ENCODE peak calls at places on chromosomes 1 and 21, in seven cellular contexts. One of them, this sample, is unnamed.

GRCh38 chr1:14929547-14930223 is 223.9 kb upstream of the TMEM51 start:
- DNase-seq in heart left ventricle: no peak
- DNase-seq in activated T-helper 1 cell treated with anti-CD3 and anti-CD28 coated beads, Interleukin-12 subunit alpha, Interleukin-12 subunit beta, Interleukin-2, Interleukin-4 antibody, amounts not matched to agents 30 ng/mL and 10 ng/mL and 1 ng/mL, durations not matched to agents 14 hours and 24 hours and 36 hours: no peak
- DNase-seq in cardiac septum: no peak
- DNase-seq in midbrain: no peak
- DNase-seq in fibroblast of lung: peak; percentile 72
- DNase-seq in SJSA1: peak; percentile 77
- DNase-seq in this sample: peak; percentile 69

GRCh38 chr21:34545079-34545884 is 33.3 kb upstream of the KCNE1 start:
- DNase-seq in cardiac septum: no peak
- DNase-seq in heart left ventricle: peak; percentile 32
- DNase-seq in fibroblast of lung: peak; percentile 82
- DNase-seq in SJSA1: peak; percentile 91
- DNase-seq in activated T-helper 1 cell treated with anti-CD3 and anti-CD28 coated beads, Interleukin-12 subunit alpha, Interleukin-12 subunit beta, Interleukin-2, Interleukin-4 antibody, amounts not matched to agents 30 ng/mL and 10 ng/mL and 1 ng/mL, durations not matched to agents 14 hours and 24 hours and 36 hours: no peak
- DNase-seq in midbrain: peak; percentile 81
- DNase-seq in this sample: peak; percentile 19

GRCh38 chr1:220156620-220157146 is 62.8 kb downstream of the IARS2 start:
- DNase-seq in heart left ventricle: no peak
- DNase-seq in activated T-helper 1 cell treated with anti-CD3 and anti-CD28 coated beads, Interleukin-12 subunit alpha, Interleukin-12 subunit beta, Interleukin-2, Interleukin-4 antibody, amounts not matched to agents 30 ng/mL and 10 ng/mL and 1 ng/mL, durations not matched to agents 14 hours and 24 hours and 36 hours: no peak
- DNase-seq in fibroblast of lung: no peak
- DNase-seq in SJSA1: no peak
- DNase-seq in midbrain: no peak
- DNase-seq in cardiac septum: no peak
- DNase-seq in this sample: no peak

GRCh38 chr1:32863516-32864245 is 7.0 kb downstream of the FNDC5 start:
- DNase-seq in fibroblast of lung: no peak
- DNase-seq in heart left ventricle: no peak
- DNase-seq in midbrain: no peak
- DNase-seq in cardiac septum: no peak
- DNase-seq in SJSA1: no peak
- DNase-seq in activated T-helper 1 cell treated with anti-CD3 and anti-CD28 coated beads, Interleukin-12 subunit alpha, Interleukin-12 subunit beta, Interleukin-2, Interleukin-4 antibody, amounts not matched to agents 30 ng/mL and 10 ng/mL and 1 ng/mL, durations not matched to agents 14 hours and 24 hours and 36 hours: no peak
- DNase-seq in this sample: no peak

GRCh38 chr1:47618830-47619229 is 181.0 kb downstream of the FOXD2 start:
- DNase-seq in activated T-helper 1 cell treated with anti-CD3 and anti-CD28 coated beads, Interleukin-12 subunit alpha, Interleukin-12 subunit beta, Interleukin-2, Interleukin-4 antibody, amounts not matched to agents 30 ng/mL and 10 ng/mL and 1 ng/mL, durations not matched to agents 14 hours and 24 hours and 36 hours: no peak
- DNase-seq in SJSA1: peak; percentile 8
- DNase-seq in cardiac septum: no peak
- DNase-seq in midbrain: no peak
- DNase-seq in heart left ventricle: no peak
- DNase-seq in fibroblast of lung: no peak
- DNase-seq in this sample: no peak

GRCh38 chr1:239361403-239361802 is 25.0 kb upstream of the CHRM3 start:
- DNase-seq in midbrain: no peak
- DNase-seq in activated T-helper 1 cell treated with anti-CD3 and anti-CD28 coated beads, Interleukin-12 subunit alpha, Interleukin-12 subunit beta, Interleukin-2, Interleukin-4 antibody, amounts not matched to agents 30 ng/mL and 10 ng/mL and 1 ng/mL, durations not matched to agents 14 hours and 24 hours and 36 hours: no peak
- DNase-seq in heart left ventricle: no peak
- DNase-seq in cardiac septum: no peak
- DNase-seq in fibroblast of lung: peak; percentile 98
- DNase-seq in SJSA1: no peak
- DNase-seq in this sample: no peak

GRCh38 chr1:59697138-59697811 is 117.5 kb upstream of the HOOK1 start:
- DNase-seq in cardiac septum: no peak
- DNase-seq in fibroblast of lung: no peak
- DNase-seq in heart left ventricle: no peak
- DNase-seq in midbrain: no peak
- DNase-seq in activated T-helper 1 cell treated with anti-CD3 and anti-CD28 coated beads, Interleukin-12 subunit alpha, Interleukin-12 subunit beta, Interleukin-2, Interleukin-4 antibody, amounts not matched to agents 30 ng/mL and 10 ng/mL and 1 ng/mL, durations not matched to agents 14 hours and 24 hours and 36 hours: peak; percentile 41
- DNase-seq in SJSA1: no peak
- DNase-seq in this sample: no peak

GRCh38 chr1:91273875-91274274 is 130.8 kb downstream of the HFM1 start:
- DNase-seq in cardiac septum: no peak
- DNase-seq in fibroblast of lung: peak; percentile 2
- DNase-seq in midbrain: no peak
- DNase-seq in activated T-helper 1 cell treated with anti-CD3 and anti-CD28 coated beads, Interleukin-12 subunit alpha, Interleukin-12 subunit beta, Interleukin-2, Interleukin-4 antibody, amounts not matched to agents 30 ng/mL and 10 ng/mL and 1 ng/mL, durations not matched to agents 14 hours and 24 hours and 36 hours: no peak
- DNase-seq in heart left ventricle: no peak
- DNase-seq in SJSA1: no peak
- DNase-seq in this sample: no peak

GRCh38 chr1:94122201-94122970 is 1.4 kb upstream of the ABCA4 start:
- DNase-seq in cardiac septum: no peak
- DNase-seq in midbrain: no peak
- DNase-seq in heart left ventricle: no peak
- DNase-seq in SJSA1: no peak
- DNase-seq in fibroblast of lung: peak; percentile 92
- DNase-seq in activated T-helper 1 cell treated with anti-CD3 and anti-CD28 coated beads, Interleukin-12 subunit alpha, Interleukin-12 subunit beta, Interleukin-2, Interleukin-4 antibody, amounts not matched to agents 30 ng/mL and 10 ng/mL and 1 ng/mL, durations not matched to agents 14 hours and 24 hours and 36 hours: no peak
- DNase-seq in this sample: no peak

GRCh38 chr1:6087402-6087772 is 41.7 kb downstream of the KCNAB2 start:
- DNase-seq in fibroblast of lung: no peak
- DNase-seq in heart left ventricle: no peak
- DNase-seq in activated T-helper 1 cell treated with anti-CD3 and anti-CD28 coated beads, Interleukin-12 subunit alpha, Interleukin-12 subunit beta, Interleukin-2, Interleukin-4 antibody, amounts not matched to agents 30 ng/mL and 10 ng/mL and 1 ng/mL, durations not matched to agents 14 hours and 24 hours and 36 hours: no peak
- DNase-seq in midbrain: no peak
- DNase-seq in SJSA1: no peak
- DNase-seq in cardiac septum: no peak
- DNase-seq in this sample: no peak

GRCh38 chr21:18468775-18469174 is 65.2 kb upstream of the TMPRSS15 start:
- DNase-seq in SJSA1: no peak
- DNase-seq in midbrain: no peak
- DNase-seq in fibroblast of lung: no peak
- DNase-seq in heart left ventricle: no peak
- DNase-seq in cardiac septum: no peak
- DNase-seq in activated T-helper 1 cell treated with anti-CD3 and anti-CD28 coated beads, Interleukin-12 subunit alpha, Interleukin-12 subunit beta, Interleukin-2, Interleukin-4 antibody, amounts not matched to agents 30 ng/mL and 10 ng/mL and 1 ng/mL, durations not matched to agents 14 hours and 24 hours and 36 hours: no peak
- DNase-seq in this sample: no peak